ENCODE peak calls at places on chromosomes 1 and 21, in four cellular contexts. I, J, Y and E are unnamed samples.
A peak's percentile ranks its signal among the peaks of the same experiment; 100 is the strongest.

GRCh38 chr1:239287296-239287695 is 99.1 kb upstream of the CHRM3 start:
- DNase-seq in I (no peak), J (no peak), Y (no peak), E (no peak)

GRCh38 chr21:43203523-43204080 is 34.8 kb downstream of the CRYAA start:
- DNase-seq in I (no peak), J (no peak), Y (no peak), E (no peak)

GRCh38 chr1:53125623-53126360 is 16.6 kb downstream of the SLC1A7 start:
- DNase-seq in I (no peak), J (no peak), Y (no peak), E (no peak)

GRCh38 chr1:79448426-79448825 is 441.9 kb upstream of the ADGRL4 start:
- DNase-seq in I (no peak), J (no peak), Y (no peak), E (no peak)

GRCh38 chr1:200837931-200838571 is 34.7 kb upstream of the GPR25 start:
- DNase-seq in I (no peak), J (no peak), Y (no peak), E (no peak)

GRCh38 chr1:157978547-157979403 is 14.7 kb upstream of the KIRREL1 start:
- DNase-seq in I (no peak), J (no peak), Y (no peak), E (peak; percentile 15)

GRCh38 chr1:81165963-81166362 is 634.8 kb upstream of the ADGRL2 start:
- DNase-seq in I (no peak), J (no peak), Y (no peak), E (no peak)

GRCh38 chr1:201493757-201494617 is 12.9 kb downstream of the CSRP1 start:
- DNase-seq in I (no peak), J (no peak), Y (no peak), E (no peak)

GRCh38 chr1:110952031-110952430 is 11.7 kb downstream of the LRIF1 start:
- DNase-seq in I (no peak), J (no peak), Y (no peak), E (no peak)

GRCh38 chr21:33543505-33544129 is 779 bp downstream of the SON start:
- DNase-seq in I (no peak), J (peak; percentile 90), Y (no peak), E (no peak)

DNA sequence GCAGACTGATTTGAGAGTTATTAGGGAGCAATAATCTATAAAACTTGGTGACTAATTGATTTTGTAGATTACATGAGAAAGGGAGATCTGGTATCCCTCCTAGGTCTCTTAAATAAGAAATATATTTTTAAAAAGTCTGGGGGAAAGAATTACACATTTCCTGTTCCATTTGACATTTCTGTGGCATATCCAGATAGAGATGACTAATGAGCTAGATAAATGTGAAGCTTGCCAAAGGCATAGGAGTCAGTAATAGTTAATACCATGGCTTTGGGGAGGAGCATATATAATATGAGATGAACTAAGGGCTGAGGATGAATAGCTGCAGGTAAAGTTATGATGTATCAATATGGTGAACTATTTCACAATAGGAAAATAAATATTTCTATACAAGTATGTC is 663.7 kb downstream of the PTPRC start:
- DNase-seq in I (no peak), J (no peak), Y (no peak), E (no peak)
- TF ChIP-seq MXI1 in I (no peak), J (no peak), Y (no peak), E (no peak)

DNA sequence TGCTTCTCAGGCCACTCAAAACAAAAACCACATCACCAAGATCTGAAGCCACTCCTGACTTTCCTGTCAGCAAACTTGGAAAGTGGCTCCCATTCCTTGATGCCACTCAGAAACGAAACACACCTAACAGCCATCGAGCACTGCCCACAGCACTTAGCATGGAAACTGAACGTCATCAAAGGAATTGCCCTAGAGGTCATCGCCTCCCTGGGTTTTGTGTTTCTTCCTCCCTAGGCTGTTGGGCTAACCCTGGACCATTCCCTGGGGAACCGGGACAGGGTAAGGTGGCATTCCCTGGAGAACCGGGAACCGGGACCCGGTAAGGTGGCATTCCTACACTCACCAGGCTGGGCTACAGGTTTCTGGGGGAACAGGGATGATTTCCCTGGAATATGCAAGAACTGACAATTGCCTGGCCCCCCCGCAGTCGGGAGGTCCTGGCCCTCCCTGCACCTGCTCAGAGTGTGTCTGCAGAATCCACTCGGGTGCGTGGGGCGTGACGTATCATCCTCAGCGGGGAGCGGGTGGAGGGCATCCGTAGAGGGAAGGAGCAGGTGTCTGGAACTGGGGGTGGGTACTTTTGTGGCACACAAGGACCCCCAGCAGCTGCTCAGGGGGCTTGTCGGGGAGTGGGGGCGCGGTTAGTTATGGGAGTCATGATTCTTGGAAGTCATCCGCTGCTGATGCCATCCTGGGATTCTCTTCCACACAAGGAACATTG is 30.3 kb downstream of the SLC45A1 start:
- DNase-seq in I (no peak), J (no peak), Y (no peak), E (no peak)
- TF ChIP-seq JUND in I (no peak), J (no peak), Y (no peak), E (no peak)

GRCh38 chr1:176557543-176558258 is 94.7 kb downstream of the PAPPA2 start:
- DNase-seq in I (no peak), J (no peak), Y (no peak), E (no peak)

GRCh38 chr1:176555911-176556687 is 93.1 kb downstream of the PAPPA2 start:
- DNase-seq in I (no peak), J (no peak), Y (no peak), E (no peak)

GRCh38 chr1:176559474-176560390 is 96.8 kb downstream of the PAPPA2 start:
- DNase-seq in I (peak; percentile 58), J (peak; percentile 84), Y (no peak), E (peak; percentile 77)

GRCh38 chr1:176566004-176566975 is 103.3 kb downstream of the PAPPA2 start:
- DNase-seq in I (no peak), J (no peak), Y (no peak), E (no peak)

GRCh38 chr1:176560681-176561080 is 97.7 kb downstream of the PAPPA2 start:
- DNase-seq in I (no peak), J (no peak), Y (no peak), E (no peak)
- TF ChIP-seq MXI1 in I (no peak), J (no peak), Y (no peak), E (no peak)

DNA sequence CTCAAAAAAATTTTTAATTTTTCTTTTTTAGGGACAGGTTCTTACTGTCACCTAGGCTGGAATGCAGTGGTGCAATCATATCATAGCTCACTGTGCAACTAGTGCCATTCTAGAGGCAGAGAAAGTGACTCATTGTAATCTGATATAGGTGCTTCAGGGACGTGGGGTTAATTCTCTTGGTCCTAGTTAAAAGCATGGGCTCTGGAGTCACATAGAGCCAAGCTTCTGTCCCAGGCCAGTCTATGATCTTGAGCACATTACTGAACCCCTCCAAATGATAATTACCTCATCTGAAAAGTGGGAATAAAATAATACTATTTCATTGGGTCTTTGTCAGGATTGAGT is 1.1 kb upstream of the ADIPOR1 start:
- DNase-seq in I (peak; percentile 74), J (peak; percentile 73), Y (no peak), E (no peak)
- TF ChIP-seq JUND in I (no peak), J (peak; percentile 78), Y (no peak), E (peak; percentile 38)

GRCh38 chr21:35128526-35128925 is 79.4 kb upstream of the RUNX1 start:
- DNase-seq in I (no peak), J (no peak), Y (no peak), E (no peak)

GRCh38 chr21:35127851-35128250 is 78.7 kb upstream of the RUNX1 start:
- DNase-seq in I (no peak), J (no peak), Y (no peak), E (no peak)
- TF ChIP-seq MXI1 in I (no peak), J (no peak), Y (no peak), E (no peak)

DNA sequence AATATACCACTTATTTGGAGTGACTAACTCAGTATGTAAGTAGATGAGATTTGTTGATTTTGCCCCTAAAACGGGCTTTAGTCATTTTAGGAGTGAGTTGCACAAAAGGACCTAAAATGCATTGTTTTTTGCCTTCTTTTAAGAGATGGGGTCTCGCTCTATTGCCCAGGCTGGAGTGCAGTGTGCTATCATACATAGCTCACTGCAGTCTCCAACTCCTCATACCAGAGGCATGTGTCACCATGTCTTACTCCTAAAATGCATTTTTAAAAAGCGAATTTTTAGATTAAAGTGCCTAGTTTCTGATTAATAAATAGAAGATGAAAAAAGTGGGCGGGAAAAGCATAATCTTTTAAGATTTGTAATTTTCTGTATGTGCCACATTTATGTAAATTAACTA is 11.5 kb upstream of the NEXN start:
- DNase-seq in I (no peak), J (no peak), Y (no peak), E (no peak)
- TF ChIP-seq JUND in I (no peak), J (no peak), Y (no peak), E (peak; percentile 34)

DNA sequence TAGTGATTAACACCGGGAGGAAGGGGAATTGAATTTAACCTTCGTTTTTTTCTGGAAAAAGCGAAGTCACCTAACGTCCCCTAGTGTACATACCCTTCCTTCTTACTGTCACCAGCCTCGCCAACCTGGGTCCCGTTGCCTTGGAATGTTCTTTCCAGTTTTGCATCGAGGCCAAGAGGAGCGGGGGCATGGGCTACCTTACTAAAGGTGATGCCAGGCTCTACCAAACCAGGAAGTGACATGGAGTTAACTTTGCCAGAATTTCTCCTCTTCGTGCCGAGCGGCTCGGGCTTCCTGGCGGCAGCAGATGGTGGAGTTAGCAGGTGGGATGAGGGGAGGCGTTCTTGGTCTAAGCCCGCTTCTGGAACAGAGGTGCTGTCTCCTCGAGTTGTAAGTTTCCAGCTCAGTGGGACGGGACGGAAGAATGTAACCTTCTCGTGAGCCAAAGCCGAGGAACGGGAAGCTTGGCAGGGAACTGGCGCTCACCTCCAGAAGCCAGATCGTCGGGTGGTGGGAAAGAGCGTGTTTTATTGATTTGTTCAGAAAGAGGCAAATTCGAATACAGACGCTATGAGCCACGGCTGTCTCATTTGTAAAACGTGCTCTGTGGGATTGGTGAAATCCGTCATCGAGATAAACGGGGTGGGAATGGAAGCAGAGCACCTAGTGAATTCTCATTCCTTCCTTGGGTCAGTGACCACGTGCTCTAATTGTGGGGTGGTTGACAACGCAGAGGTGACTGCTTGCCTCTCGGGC is 486 bp downstream of the NIPAL3 start:
- DNase-seq in I (no peak), J (peak; percentile 43), Y (no peak), E (peak; percentile 38)
- TF ChIP-seq MXI1 in I (no peak), J (no peak), Y (no peak), E (peak; percentile 35)

DNA sequence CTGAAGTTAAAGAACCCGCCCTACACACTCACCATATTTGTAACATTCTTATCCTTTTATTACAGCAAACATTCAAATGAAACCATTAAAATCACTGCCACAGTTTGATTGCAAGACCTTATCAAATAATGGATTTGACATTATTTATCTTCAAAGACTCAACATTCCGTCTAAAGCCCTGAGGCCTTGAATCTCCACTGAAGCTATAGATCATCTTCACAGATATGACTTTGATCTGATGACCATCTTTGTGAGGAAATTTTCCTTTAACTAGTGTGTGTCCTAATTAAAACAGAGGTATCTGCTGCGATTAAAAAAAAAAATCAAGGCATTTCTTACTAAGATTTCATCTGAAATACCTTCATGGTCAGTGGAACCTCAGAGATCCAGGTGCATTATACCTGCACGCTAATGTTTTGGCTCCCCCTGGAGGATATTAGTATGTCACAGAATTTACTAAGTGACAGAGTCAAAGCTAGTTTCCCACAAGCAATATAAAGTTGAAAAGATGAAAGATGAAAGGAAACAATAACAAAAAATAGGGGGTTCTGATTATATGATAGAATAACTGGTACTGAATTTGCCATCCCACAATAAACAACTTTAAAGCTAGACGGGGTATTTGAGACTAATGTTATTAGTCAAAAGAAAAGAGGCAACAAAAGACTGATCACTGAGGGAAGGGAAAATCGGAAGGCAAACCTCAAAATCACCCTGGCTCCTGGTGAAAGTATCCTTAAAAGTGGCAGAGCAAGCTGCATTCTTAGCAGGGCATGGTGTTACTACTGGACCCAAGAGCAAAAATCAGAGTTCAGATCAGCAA is 923.4 kb downstream of the NCAM2 start:
- DNase-seq in I (no peak), J (peak; percentile 26), Y (no peak), E (peak; percentile 16)
- TF ChIP-seq JUND in I (no peak), J (no peak), Y (no peak), E (no peak)